ENCODE peak calls at places on chromosomes 12 and 14, in eight cellular contexts. T is fibroblast of the aortic adventitia, N is tibial nerve, C is Calu3, D is epithelial cell of proximal tubule, M is WTC11, G is osteoblast, F is A549. Q is an unnamed sample.

GRCh38 chr14:70906785-70907171 is 481 bp upstream of the PCNX1 start:
- DNase-seq in G (peak), T (peak), F (no peak), D (no peak), N (no peak), M (no peak), C (no peak), Q (no peak)

GRCh38 chr12:68957273-68957672 is 24.3 kb upstream of the CPM start:
- DNase-seq in F (no peak), N (no peak), D (no peak), T (peak), G (no peak), C (no peak), M (no peak), Q (no peak)

GRCh38 chr12:102043928-102044327 is 17.9 kb downstream of the WASHC3 start:
- DNase-seq in F (no peak), N (no peak), D (no peak), M (no peak), T (no peak), C (no peak), G (no peak), Q (no peak)

GRCh38 chr12:67534671-67535070 is 113.9 kb upstream of the DYRK2 start:
- DNase-seq in C (no peak), D (no peak), T (peak), M (no peak), G (peak), N (no peak), F (peak), Q (no peak)

GRCh38 chr12:110367209-110367864 is 36.2 kb downstream of the ANAPC7 start:
- DNase-seq in M (no peak), D (no peak), G (no peak), T (no peak), F (no peak), N (no peak), C (no peak), Q (no peak)

GRCh38 chr14:34810028-34810427 is 65.1 kb downstream of the BAZ1A start:
- DNase-seq in G (no peak), T (no peak), C (no peak), N (no peak), D (no peak), F (no peak), M (no peak), Q (no peak)

GRCh38 chr14:44204061-44204815 is 302.8 kb downstream of the FSCB start:
- DNase-seq in G (no peak), F (no peak), M (no peak), N (no peak), D (no peak), C (no peak), T (peak), Q (no peak)

GRCh38 chr12:11893998-11894397 is 176.7 kb upstream of the BCL2L14 start:
- DNase-seq in N (no peak), M (no peak), C (no peak), G (no peak), T (no peak), D (no peak), F (no peak), Q (no peak)

GRCh38 chr12:52584156-52584682 is 10.6 kb upstream of the KRT74 start:
- DNase-seq in C (no peak), M (no peak), F (no peak), N (no peak), T (no peak), D (no peak), G (no peak), Q (no peak)

GRCh38 chr14:49769171-49769570 is 1.2 kb downstream of the KLHDC2 start:
- DNase-seq in M (no peak), N (no peak), G (peak), C (peak), D (no peak), T (peak), F (no peak), Q (no peak)

GRCh38 chr12:110330544-110330943 is 49.5 kb downstream of the ATP2A2 start:
- DNase-seq in F (no peak), T (peak), M (no peak), D (no peak), G (no peak), C (no peak), N (no peak), Q (no peak)

GRCh38 chr12:75529826-75530225 is 18.4 kb upstream of the KRR1 start:
- DNase-seq in C (no peak), D (no peak), F (no peak), N (no peak), T (no peak), G (peak), M (no peak), Q (no peak)

GRCh38 chr12:75528692-75529091 is 17.3 kb upstream of the KRR1 start:
- DNase-seq in F (no peak), C (no peak), D (no peak), G (no peak), N (no peak), T (no peak), M (no peak), Q (no peak)

GRCh38 chr12:75526655-75527511 is 15.5 kb upstream of the KRR1 start:
- DNase-seq in M (peak), C (peak), G (peak), N (no peak), T (peak), F (peak), D (no peak), Q (no peak)

GRCh38 chr12:75528272-75528671 is 16.9 kb upstream of the KRR1 start:
- DNase-seq in G (no peak), T (no peak), N (no peak), F (no peak), D (no peak), C (no peak), M (no peak), Q (no peak)

GRCh38 chr12:75525263-75525662 is 13.9 kb upstream of the KRR1 start:
- DNase-seq in N (no peak), F (no peak), D (no peak), C (no peak), M (no peak), T (peak), G (peak), Q (no peak)
- TF ChIP-seq CTCF in N (no peak), F (peak), D (peak), C (no peak), M (no peak), T (peak), G (peak), Q (no peak)

DNA sequence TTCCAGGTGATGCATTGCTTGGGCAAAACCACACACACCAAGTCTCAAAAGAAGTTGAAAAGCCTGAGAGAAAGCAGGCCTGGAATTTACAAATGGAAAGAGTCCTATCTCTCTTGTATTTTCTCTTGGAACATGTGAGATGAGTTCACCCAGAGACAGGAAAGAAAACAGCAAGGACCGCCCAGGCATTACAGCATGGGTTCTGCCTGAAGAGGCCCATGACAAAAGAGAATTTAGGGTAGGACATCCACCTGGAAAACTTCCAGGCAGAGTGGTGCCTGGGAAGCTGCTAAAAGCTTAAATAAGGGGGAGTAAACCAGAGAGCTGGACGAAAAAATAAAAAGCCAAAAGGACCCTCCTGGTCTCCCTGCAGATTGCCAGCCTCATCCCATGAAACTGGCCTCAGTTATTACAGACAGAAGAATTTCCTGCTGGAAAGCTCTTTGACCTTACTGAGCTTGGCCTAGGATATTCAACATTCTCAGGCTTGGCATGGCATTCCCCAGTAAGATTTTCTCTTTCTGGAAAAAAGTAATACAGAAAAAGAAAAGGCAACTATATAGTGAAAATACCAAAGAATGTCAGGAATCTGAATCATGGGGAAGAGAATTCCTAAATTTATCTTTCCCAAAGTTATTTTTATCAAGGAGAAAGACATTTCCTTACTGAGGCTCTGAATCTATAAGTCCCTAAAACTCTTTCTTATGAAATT is 121.3 kb upstream of the NUDT4 start:
- DNase-seq in M (no peak), F (no peak), N (no peak), D (no peak), T (peak), G (peak), C (no peak), Q (no peak)
- TF ChIP-seq CTCF in M (no peak), F (no peak), N (no peak), D (no peak), T (no peak), G (no peak), C (no peak), Q (no peak)

GRCh38 chr12:6470375-6471163 is at the start of gene VAMP1:
- DNase-seq in F (peak), N (peak), T (peak), G (peak), M (peak), D (peak), C (peak), Q (peak)
- TF ChIP-seq CTCF in F (no peak), N (no peak), T (peak), G (no peak), M (no peak), D (no peak), C (no peak), Q (no peak)

GRCh38 chr12:122558721-122559641 is 31.9 kb downstream of the KNTC1 start:
- DNase-seq in C (no peak), F (no peak), M (no peak), G (no peak), D (no peak), T (no peak), N (no peak), Q (no peak)

GRCh38 chr12:122560138-122560537 is 33.1 kb downstream of the KNTC1 start:
- DNase-seq in M (no peak), G (no peak), D (no peak), T (no peak), C (no peak), N (no peak), F (no peak), Q (no peak)

GRCh38 chr12:122563361-122563760 is 36.3 kb downstream of the KNTC1 start:
- DNase-seq in G (no peak), D (no peak), N (no peak), C (no peak), F (no peak), T (no peak), M (no peak), Q (no peak)
- TF ChIP-seq CTCF in G (no peak), D (no peak), N (no peak), C (no peak), F (no peak), T (no peak), M (no peak), Q (no peak)

GRCh38 chr14:56490379-56490778 is 89.2 kb upstream of the TMEM260 start:
- DNase-seq in D (peak), N (no peak), M (no peak), C (peak), G (no peak), F (peak), T (peak), Q (no peak)

GRCh38 chr14:56494167-56494566 is 85.4 kb upstream of the TMEM260 start:
- DNase-seq in M (no peak), D (no peak), F (no peak), N (no peak), T (no peak), G (no peak), C (no peak), Q (no peak)

GRCh38 chr14:56488306-56488705 is 91.3 kb upstream of the TMEM260 start:
- DNase-seq in M (no peak), T (no peak), N (no peak), F (no peak), C (no peak), G (no peak), D (no peak), Q (no peak)

GRCh38 chr14:56487761-56488160 is 91.8 kb upstream of the TMEM260 start:
- DNase-seq in F (no peak), D (peak), M (no peak), T (peak), N (no peak), C (no peak), G (peak), Q (no peak)

GRCh38 chr14:56491299-56492285 is 88.0 kb upstream of the TMEM260 start:
- DNase-seq in T (peak), N (peak), C (peak), F (peak), M (peak), D (peak), G (no peak), Q (no peak)
- TF ChIP-seq CTCF in T (peak), N (peak), C (peak), F (peak), M (peak), D (peak), G (peak), Q (no peak)

Q was measured in activated B cell treated with CpG ODN at 0.5 μM for 24 hours.